ENCODE peak calls at places on chromosomes 16 and 17, in nine cellular contexts. G, Q, K, H, X, S, P, U and C are unnamed samples.

GRCh38 chr17:17778308-17779014 is 58.3 kb downstream of the SREBF1 start:
- DNase-seq in H (peak; percentile 90), S (peak; percentile 63), U (peak; percentile 39), K (peak; percentile 56), G (no peak), Q (peak; percentile 68), P (no peak), X (no peak), C (no peak)

GRCh38 chr16:69709456-69710084 is 16.8 kb downstream of the NQO1 start:
- DNase-seq in S (no peak), G (peak; percentile 81), Q (peak; percentile 59), H (no peak), K (no peak), X (no peak), P (peak; percentile 40), U (no peak), C (peak; percentile 57)

GRCh38 chr17:17725853-17726720 is 44.8 kb downstream of the RAI1 start:
- DNase-seq in S (no peak), X (no peak), P (no peak), U (no peak), K (no peak), H (no peak), Q (peak; percentile 51), G (no peak), C (no peak)

GRCh38 chr16:22318690-22319358 is 21.6 kb downstream of the POLR3E start:
- DNase-seq in P (peak; percentile 52), G (peak; percentile 45), Q (peak; percentile 54), X (no peak), U (no peak), S (peak; percentile 38), K (peak; percentile 43), H (no peak), C (no peak)

GRCh38 chr16:66258916-66259845 is 107.3 kb upstream of the CDH5 start:
- DNase-seq in S (no peak), H (no peak), X (no peak), G (no peak), Q (no peak), P (no peak), K (no peak), U (no peak), C (no peak)

GRCh38 chr17:45246861-45247428 is 14.9 kb downstream of the SPATA32 start:
- DNase-seq in G (no peak), Q (peak; percentile 92), S (no peak), K (no peak), U (no peak), X (no peak), P (peak; percentile 70), H (no peak), C (no peak)

GRCh38 chr17:18139949-18140348 is 31.4 kb downstream of the MYO15A start:
- DNase-seq in H (no peak), X (no peak), G (peak; percentile 39), K (no peak), Q (peak; percentile 68), U (no peak), P (peak; percentile 51), S (no peak), C (no peak)

GRCh38 chr16:70402916-70403659 is 35.8 kb downstream of the ST3GAL2 start:
- DNase-seq in K (no peak), G (peak; percentile 44), H (no peak), U (no peak), S (no peak), Q (no peak), P (no peak), X (no peak), C (no peak)

GRCh38 chr16:8720080-8720966 is 45.9 kb downstream of the ABAT start:
- DNase-seq in H (no peak), Q (peak; percentile 80), K (no peak), P (no peak), G (peak; percentile 85), U (no peak), X (no peak), S (no peak), C (no peak)

GRCh38 chr16:57615813-57616212 is 12.6 kb upstream of the ADGRG1 start:
- DNase-seq in K (peak; percentile 21), X (no peak), S (no peak), Q (peak; percentile 8), P (no peak), H (no peak), G (no peak), U (no peak), C (no peak)

GRCh38 chr16:57694556-57695377 is at the start of gene DRC7:
- DNase-seq in S (peak; percentile 25), H (no peak), X (peak; percentile 19), P (peak; percentile 82), K (peak; percentile 57), G (peak; percentile 86), Q (peak; percentile 90), U (no peak), C (no peak)

GRCh38 chr17:7922499-7923289 is 6.6 kb upstream of the RNF227 start:
- DNase-seq in U (peak; percentile 79), G (no peak), P (no peak), X (no peak), H (peak; percentile 92), K (peak; percentile 89), Q (no peak), S (peak; percentile 88), C (peak; percentile 96)

DNA sequence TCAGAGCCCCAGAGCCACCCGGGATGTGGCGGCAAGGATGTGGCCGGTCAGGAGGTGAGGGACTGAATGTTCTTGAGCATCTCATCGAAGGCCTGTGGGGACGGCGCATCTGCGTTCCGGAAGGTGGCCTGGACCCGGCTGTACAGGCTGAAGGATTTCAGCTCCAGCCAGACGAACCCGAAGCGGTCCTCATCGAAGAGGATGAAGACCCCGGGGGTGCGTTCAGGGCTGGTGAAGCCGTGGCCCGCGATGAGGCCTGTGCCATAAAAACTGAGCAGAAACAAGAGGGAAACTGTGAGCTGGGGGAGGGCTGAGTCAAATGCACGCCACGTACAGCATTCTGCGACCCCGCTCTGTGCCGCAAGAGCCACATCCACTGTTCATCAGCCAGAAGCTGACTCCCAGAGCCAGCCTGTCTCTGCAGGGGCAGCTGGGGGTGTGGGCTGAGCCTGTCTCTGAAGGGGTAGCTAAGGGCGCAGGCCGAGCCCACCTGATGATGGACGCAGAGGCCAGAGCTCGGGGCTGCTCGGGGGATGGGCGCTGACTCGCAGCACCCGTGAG is 14.1 kb upstream of the C16orf95 start:
- DNase-seq in S (no peak), G (no peak), U (no peak), P (no peak), X (no peak), Q (no peak), K (no peak), H (no peak), C (no peak)
- TF ChIP-seq EP300 in S (no peak), G (no peak), U (no peak), P (no peak), X (no peak), Q (no peak), K (no peak), H (no peak), C (no peak)

GRCh38 chr16:81765111-81765919 is 13.8 kb upstream of the PLCG2 start:
- DNase-seq in Q (no peak), U (no peak), H (no peak), S (no peak), P (no peak), G (no peak), K (no peak), X (no peak), C (no peak)

GRCh38 chr16:81770008-81770407 is 9.1 kb upstream of the PLCG2 start:
- DNase-seq in U (no peak), Q (no peak), K (no peak), P (no peak), G (no peak), H (no peak), S (no peak), X (no peak), C (no peak)

GRCh38 chr16:81767987-81768592 is 11.0 kb upstream of the PLCG2 start:
- DNase-seq in G (peak; percentile 93), P (no peak), X (no peak), U (no peak), K (no peak), S (no peak), H (no peak), Q (no peak), C (no peak)
- H3K27me3 ChIP-seq in G (peaks cover 66% of the 10 kb centered on the region), P (peaks cover 45% of the 10 kb centered on the region), X (no peaks in the 10 kb centered on the region), U (no peaks in the 10 kb centered on the region), K (no peaks in the 10 kb centered on the region), S (peaks cover 57% of the 10 kb centered on the region), H (no peaks in the 10 kb centered on the region), Q (peaks cover 10% of the 10 kb centered on the region), C (peaks cover 9% of the 10 kb centered on the region)

GRCh38 chr17:6496636-6497441 is 52.6 kb downstream of the PIMREG start:
- DNase-seq in S (no peak), X (no peak), H (peak; percentile 26), Q (no peak), P (no peak), K (no peak), G (no peak), U (no peak), C (no peak)

GRCh38 chr17:6495450-6496115 is 51.3 kb downstream of the PIMREG start:
- DNase-seq in Q (no peak), U (no peak), S (no peak), G (no peak), H (peak; percentile 27), P (no peak), X (no peak), K (no peak), C (no peak)

GRCh38 chr17:6496116-6496481 is 51.8 kb downstream of the PIMREG start:
- DNase-seq in K (no peak), S (no peak), Q (no peak), H (peak; percentile 62), P (no peak), X (peak; percentile 31), U (no peak), G (no peak), C (no peak)

GRCh38 chr17:6492892-6493674 is 48.8 kb downstream of the PIMREG start:
- DNase-seq in U (no peak), X (no peak), Q (no peak), S (no peak), P (peak; percentile 40), K (no peak), G (peak; percentile 19), H (peak; percentile 62), C (no peak)

DNA sequence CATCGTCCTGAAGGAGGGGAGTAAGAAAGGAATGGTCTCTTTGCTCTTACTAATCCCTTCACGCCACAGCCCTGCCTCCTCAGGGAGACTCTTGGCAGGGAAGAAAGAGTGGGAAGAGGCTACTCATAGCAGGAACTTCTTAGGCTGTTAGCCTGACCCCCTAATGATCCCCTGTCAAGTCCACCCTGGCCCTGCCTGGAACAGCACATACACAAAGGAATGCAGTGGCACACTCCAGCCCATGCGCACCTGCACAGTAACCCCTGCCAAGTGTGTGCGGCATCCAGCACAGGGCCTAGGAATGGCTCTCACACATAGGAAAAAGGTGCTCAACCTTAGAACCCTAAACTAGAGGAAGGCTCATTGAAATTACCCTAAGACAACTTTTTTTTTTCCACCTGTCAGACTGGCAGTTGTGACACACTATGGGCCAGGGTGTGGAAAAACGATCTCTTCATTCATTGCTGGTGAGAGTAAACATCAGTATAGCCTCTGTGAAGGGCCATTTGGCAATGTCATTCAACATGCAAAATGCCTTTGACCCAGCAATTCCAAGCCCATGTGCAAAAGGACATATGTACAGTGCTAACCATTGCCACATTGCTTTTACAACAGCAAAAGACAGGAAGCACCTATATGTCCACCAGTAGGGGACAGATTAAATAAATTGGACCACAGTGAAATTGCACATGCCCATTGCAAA is 50.1 kb downstream of the PIMREG start:
- DNase-seq in K (no peak), P (no peak), Q (no peak), H (peak; percentile 30), G (no peak), U (no peak), S (peak; percentile 48), X (no peak), C (no peak)
- TF ChIP-seq EP300 in K (no peak), P (no peak), Q (no peak), H (no peak), G (no peak), U (no peak), S (peak; percentile 38), X (no peak), C (no peak)

GRCh38 chr17:82939213-82940030 is 99.6 kb upstream of the ZNF750 start:
- DNase-seq in U (no peak), S (no peak), G (no peak), K (no peak), H (peak; percentile 14), P (no peak), Q (no peak), X (no peak), C (no peak)
- H3K27me3 ChIP-seq in U (no peaks in the 10 kb centered on the region), S (no peaks in the 10 kb centered on the region), G (no peaks in the 10 kb centered on the region), K (no peaks in the 10 kb centered on the region), H (no peaks in the 10 kb centered on the region), P (no peaks in the 10 kb centered on the region), Q (no peaks in the 10 kb centered on the region), X (no peaks in the 10 kb centered on the region), C (no peaks in the 10 kb centered on the region)